ENCODE peak calls at places on chromosomes 1 and 21, in four cellular contexts. X is NT2/D1, F is stomach, L is Kasumi-1. I is an unnamed sample.

GRCh38 chr1:184160236-184160635 is 108.7 kb downstream of the TSEN15 start:
- DNase-seq in L (no peak), X (no peak), F (no peak), I (no peak)

GRCh38 chr1:162854245-162854860 is 6.6 kb downstream of the CCDC190 start:
- DNase-seq in F (peak; percentile 76), X (peak; percentile 52), L (peak; percentile 81), I (peak; percentile 44)

GRCh38 chr1:164561007-164561406 is 2.0 kb downstream of the PBX1 start:
- DNase-seq in X (no peak), F (no peak), L (no peak), I (no peak)

GRCh38 chr1:226659641-226660040 is 79.4 kb downstream of the ITPKB start:
- DNase-seq in F (no peak), L (no peak), X (no peak), I (no peak)

GRCh38 chr1:118360817-118361216 is 175.8 kb upstream of the SPAG17 start:
- DNase-seq in X (no peak), L (no peak), F (no peak), I (no peak)

GRCh38 chr21:30072496-30072895 is 94.1 kb downstream of the CLDN17 start:
- DNase-seq in X (peak; percentile 95), F (peak; percentile 27), L (peak; percentile 42), I (no peak)

GRCh38 chr1:18703041-18703621 is 72.5 kb downstream of the PAX7 start:
- DNase-seq in X (no peak), F (no peak), L (no peak), I (no peak)

GRCh38 chr1:71047635-71048607 is at the start of gene PTGER3:
- DNase-seq in F (peak; percentile 88), X (no peak), L (peak; percentile 12), I (peak; percentile 37)

GRCh38 chr1:182617075-182617429 is 12.9 kb upstream of the RGS16 start:
- DNase-seq in X (no peak), L (no peak), F (no peak), I (no peak)

GRCh38 chr1:2927393-2927792 is 93.9 kb upstream of the ACTRT2 start:
- DNase-seq in L (no peak), F (no peak), X (no peak), I (no peak)

GRCh38 chr1:111729271-111729921 is 9.8 kb downstream of the INKA2 start:
- DNase-seq in L (no peak), X (no peak), F (peak; percentile 53), I (no peak)

GRCh38 chr1:32759521-32759980 is 57.0 kb upstream of the SYNC start:
- DNase-seq in L (no peak), F (peak; percentile 90), X (no peak), I (no peak)

GRCh38 chr1:157920748-157921147 is 72.7 kb upstream of the KIRREL1 start:
- DNase-seq in X (no peak), F (no peak), L (no peak), I (no peak)

GRCh38 chr1:153728305-153729066 is 636 bp downstream of the INTS3 start:
- DNase-seq in L (peak; percentile 29), F (no peak), X (peak; percentile 74), I (no peak)

GRCh38 chr1:94799201-94799600 is 21.0 kb upstream of the SLC44A3 start:
- DNase-seq in L (no peak), X (no peak), F (no peak), I (no peak)

GRCh38 chr1:226778657-226779058 is 39.6 kb upstream of the ITPKB start:
- DNase-seq in L (no peak), F (peak; percentile 29), X (no peak), I (no peak)

GRCh38 chr21:39141502-39141901 is 41.7 kb downstream of the PSMG1 start:
- DNase-seq in L (no peak), X (no peak), F (no peak), I (no peak)

GRCh38 chr1:225842788-225843425 is 33.0 kb downstream of the EPHX1 start:
- DNase-seq in L (no peak), X (no peak), F (no peak), I (no peak)

GRCh38 chr1:34162852-34163766 is 1.9 kb downstream of the CSMD2 start:
- DNase-seq in L (no peak), X (peak; percentile 89), F (peak; percentile 42), I (peak; percentile 13)

GRCh38 chr1:156376146-156376545 is 7.1 kb downstream of the RHBG start:
- DNase-seq in L (peak; percentile 10), F (no peak), X (no peak), I (no peak)

GRCh38 chr1:2044510-2045319 is 5.5 kb upstream of the PRKCZ start:
- DNase-seq in L (peak; percentile 44), F (peak; percentile 79), X (no peak), I (peak; percentile 45)

GRCh38 chr1:90046635-90047034 is 51.7 kb downstream of the ZNF326 start:
- DNase-seq in L (no peak), X (no peak), F (no peak), I (no peak)

GRCh38 chr1:147600119-147601111 is 59.1 kb downstream of the BCL9 start:
- DNase-seq in F (no peak), X (no peak), L (no peak), I (peak; percentile 39)

GRCh38 chr1:17591814-17592430 is 52.4 kb downstream of the ARHGEF10L start:
- DNase-seq in X (no peak), F (no peak), L (no peak), I (no peak)

GRCh38 chr1:981955-982558 is at the start of gene PERM1:
- DNase-seq in L (no peak), X (no peak), F (no peak), I (no peak)

GRCh38 chr1:64043976-64044375 is 159.4 kb upstream of the UBE2U start:
- DNase-seq in L (no peak), F (no peak), X (no peak), I (no peak)

GRCh38 chr1:153598309-153599172 is 14.4 kb downstream of the S100A16 start:
- DNase-seq in L (peak; percentile 99), X (peak; percentile 94), F (no peak), I (no peak)

GRCh38 chr1:202154766-202155477 is 5.5 kb downstream of the PTPN7 start:
- DNase-seq in X (peak; percentile 66), L (peak; percentile 41), F (peak; percentile 49), I (no peak)

GRCh38 chr1:202710070-202711025 is at the start of gene SYT2:
- DNase-seq in L (no peak), X (peak; percentile 58), F (peak; percentile 35), I (peak; percentile 69)

GRCh38 chr1:58907398-58907797 is 123.6 kb upstream of the JUN start:
- DNase-seq in L (peak; percentile 11), X (no peak), F (no peak), I (no peak)

GRCh38 chr1:156845055-156845952 is 13.6 kb downstream of the INSRR start:
- DNase-seq in L (no peak), F (no peak), X (no peak), I (no peak)